ENCODE peak calls at places on chromosomes 13 and 19, in seven cellular contexts. D, A, P, M, N, U and I are unnamed samples.

GRCh38 chr13:23447927-23448326 is 14.4 kb upstream of the SACS start:
- DNase-seq in P (no peak), U (no peak), D (no peak), M (no peak), N (no peak), A (no peak), I (no peak)

GRCh38 chr13:29362849-29363604 is 232.5 kb downstream of the SLC7A1 start:
- DNase-seq in D (peak), A (peak), M (peak), U (peak), N (peak), P (peak), I (peak)

GRCh38 chr19:48698046-48698445 is 2.3 kb downstream of the FUT2 start:
- DNase-seq in U (no peak), A (no peak), N (no peak), P (peak), M (no peak), D (no peak), I (no peak)

GRCh38 chr19:38717051-38717450 is 27.2 kb downstream of the CAPN12 start:
- DNase-seq in M (no peak), N (no peak), P (no peak), D (no peak), A (no peak), U (no peak), I (no peak)

GRCh38 chr19:12872941-12873890 is 8.0 kb downstream of the DNASE2 start:
- DNase-seq in P (peak), N (peak), U (no peak), A (peak), M (peak), D (no peak), I (no peak)

GRCh38 chr13:68759617-68760016 is 1348.0 kb upstream of the ATXN8OS start:
- DNase-seq in A (no peak), D (no peak), U (no peak), M (no peak), P (no peak), N (no peak), I (no peak)

GRCh38 chr13:26379831-26380230 is 125.9 kb downstream of the CDK8 start:
- DNase-seq in D (no peak), U (no peak), N (no peak), A (no peak), P (no peak), M (no peak), I (no peak)

GRCh38 chr13:108700421-108701170 is 71.2 kb downstream of the MYO16 start:
- DNase-seq in M (no peak), N (no peak), P (no peak), U (no peak), A (no peak), D (no peak), I (no peak)

GRCh38 chr19:6412111-6412999 is 12.3 kb downstream of the KHSRP start:
- DNase-seq in N (peak), M (peak), P (peak), D (no peak), A (peak), U (peak), I (peak)

GRCh38 chr13:51425410-51426042 is 27.3 kb downstream of the INTS6 start:
- DNase-seq in A (no peak), N (no peak), M (no peak), U (no peak), D (no peak), P (no peak), I (no peak)

GRCh38 chr13:96532804-96533203 is 442.9 kb downstream of the HS6ST3 start:
- DNase-seq in D (no peak), P (no peak), U (no peak), M (no peak), N (no peak), A (no peak), I (no peak)

GRCh38 chr19:19531951-19532805 is 3.5 kb downstream of the YJEFN3 start:
- DNase-seq in A (peak), N (peak), D (no peak), U (no peak), P (peak), M (peak), I (no peak)

GRCh38 chr13:71659427-71659826 is 207.6 kb downstream of the DACH1 start:
- DNase-seq in D (no peak), M (no peak), P (no peak), U (no peak), A (no peak), N (no peak), I (no peak)

GRCh38 chr13:71663431-71663830 is 203.6 kb downstream of the DACH1 start:
- DNase-seq in P (no peak), N (no peak), U (no peak), M (no peak), A (no peak), D (no peak), I (no peak)

DNA sequence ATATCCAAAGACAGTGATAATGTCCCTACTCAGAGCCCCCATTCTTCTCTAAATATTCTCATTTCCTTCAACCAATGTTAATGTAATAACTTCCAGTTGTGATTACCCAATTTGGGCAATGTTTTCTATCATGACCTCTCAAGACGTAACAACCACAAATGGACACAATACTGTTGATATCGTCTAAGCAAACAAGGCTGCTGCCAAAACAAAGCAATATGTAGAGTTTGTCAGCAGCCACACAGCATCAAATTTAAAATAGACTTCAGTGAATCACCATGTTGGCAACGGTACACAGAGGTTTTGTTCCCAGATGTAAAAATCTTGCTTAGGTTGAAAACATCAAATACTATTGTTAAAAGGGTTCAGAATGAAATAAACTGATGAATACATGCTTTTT is 205.1 kb downstream of the DACH1 start:
- DNase-seq in N (no peak), U (no peak), P (no peak), A (no peak), D (no peak), M (no peak), I (no peak)
- TF ChIP-seq SP1 in N (no peak), U (no peak), P (no peak), A (no peak), D (no peak), M (no peak), I (no peak)

DNA sequence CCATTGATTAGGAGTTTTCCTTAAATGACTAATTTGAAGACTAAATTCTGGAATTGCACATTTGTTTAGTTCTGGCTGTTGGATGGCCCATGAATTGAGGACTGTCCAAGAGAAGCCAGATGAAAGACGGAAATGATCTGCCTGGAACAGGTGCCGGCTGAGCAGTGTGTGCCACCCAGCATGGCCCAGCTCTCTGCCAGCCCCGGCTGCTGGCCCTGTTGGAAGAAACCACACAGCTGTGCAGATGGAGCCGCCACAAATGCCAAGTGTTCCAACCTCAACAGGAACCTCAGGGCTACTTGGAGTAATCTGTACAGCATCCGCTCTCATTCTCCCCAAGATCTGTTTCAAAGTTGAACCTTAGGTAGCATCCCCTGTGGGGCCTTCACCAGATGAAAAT is 67.0 kb upstream of the STARD13 start:
- DNase-seq in N (no peak), P (no peak), M (no peak), D (no peak), U (no peak), A (no peak), I (no peak)
- TF ChIP-seq SP1 in N (no peak), P (no peak), M (no peak), D (no peak), U (no peak), A (no peak), I (no peak)

GRCh38 chr13:101258071-101258470 is 158.2 kb downstream of the NALCN start:
- DNase-seq in P (peak), U (no peak), M (peak), D (peak), A (no peak), N (peak), I (peak)
- TF ChIP-seq SP1 in P (no peak), U (no peak), M (no peak), D (no peak), A (no peak), N (no peak), I (no peak)

DNA sequence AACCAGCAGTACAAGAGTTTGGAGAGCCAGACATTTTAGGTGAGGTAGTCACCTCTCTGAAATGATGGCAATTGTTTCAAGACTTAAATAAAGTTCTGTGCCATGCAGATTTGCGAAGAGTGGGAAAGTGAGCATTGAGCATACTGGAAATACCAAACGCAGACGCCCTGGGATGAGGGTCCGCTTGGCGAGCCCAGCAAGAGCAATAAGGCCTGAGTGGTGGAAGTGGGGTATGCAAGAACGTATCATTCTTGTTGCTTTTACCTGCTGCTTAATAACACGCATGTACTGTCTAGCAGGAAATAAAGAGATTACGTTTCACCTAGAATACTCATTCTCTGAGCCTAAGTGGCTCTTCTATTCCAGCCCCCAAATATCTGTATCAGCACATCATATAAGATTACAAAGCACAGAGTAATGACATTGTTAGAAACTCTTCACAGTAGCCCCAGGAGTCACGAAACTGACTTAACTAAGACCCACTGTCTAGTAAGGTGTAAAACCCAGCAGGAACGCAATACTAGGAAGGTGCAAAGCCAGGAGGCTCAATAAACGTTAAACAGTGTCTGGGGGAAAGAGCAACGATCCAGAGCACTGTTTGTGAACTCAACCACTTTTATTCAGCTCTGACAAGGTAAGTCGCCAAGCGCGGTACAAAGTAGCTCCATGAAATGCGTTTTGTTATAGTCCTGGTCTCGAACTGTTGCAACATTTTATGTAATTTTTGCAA is 1.3 kb downstream of the RCBTB2 start:
- DNase-seq in M (no peak), N (peak), A (no peak), D (peak), P (no peak), U (no peak), I (no peak)
- TF ChIP-seq SP1 in M (no peak), N (no peak), A (no peak), D (no peak), P (no peak), U (no peak), I (no peak)

GRCh38 chr13:110130431-110130830 is 176.5 kb downstream of the COL4A1 start:
- DNase-seq in N (no peak), P (no peak), D (no peak), A (no peak), U (no peak), M (no peak), I (no peak)
- TF ChIP-seq SP1 in N (no peak), P (no peak), D (no peak), A (no peak), U (no peak), M (no peak), I (no peak)

DNA sequence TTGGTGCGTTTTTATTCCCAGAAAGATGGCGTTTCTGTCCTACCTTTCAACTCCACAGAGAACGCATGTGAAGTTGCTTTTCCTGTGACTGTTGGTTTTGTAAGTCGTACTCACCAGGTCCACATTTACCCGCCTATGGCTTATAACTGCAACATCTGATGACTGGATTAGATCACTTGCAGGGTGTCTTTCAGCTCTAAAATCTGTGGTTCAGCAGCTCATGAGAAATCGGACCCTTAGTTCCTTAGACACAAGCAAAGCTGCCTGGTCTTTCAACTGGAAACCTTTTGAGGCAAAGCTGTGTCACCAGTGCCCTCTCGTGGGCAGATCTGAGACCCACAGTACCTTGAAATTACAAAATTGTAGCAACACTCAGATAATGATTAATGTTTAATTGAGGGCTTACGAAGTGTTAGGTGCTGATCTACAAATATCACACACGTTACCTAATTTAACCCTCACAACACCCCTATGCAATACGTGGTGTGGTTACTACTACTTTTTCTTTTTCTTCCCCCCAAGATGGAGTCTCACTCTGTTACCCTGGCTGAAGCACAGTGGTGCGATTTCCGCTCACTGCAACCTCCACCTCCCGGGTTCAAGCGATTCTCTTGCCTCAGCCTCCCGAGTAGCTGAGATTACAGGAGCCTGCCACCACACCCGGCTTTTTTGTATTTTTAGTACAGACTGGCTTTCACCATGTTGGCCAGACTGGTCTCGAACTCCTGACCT is 65.4 kb downstream of the RUBCNL start:
- DNase-seq in A (peak), P (peak), N (peak), U (peak), M (peak), D (peak), I (peak)
- TF ChIP-seq SP1 in A (no peak), P (no peak), N (no peak), U (no peak), M (no peak), D (no peak), I (no peak)

DNA sequence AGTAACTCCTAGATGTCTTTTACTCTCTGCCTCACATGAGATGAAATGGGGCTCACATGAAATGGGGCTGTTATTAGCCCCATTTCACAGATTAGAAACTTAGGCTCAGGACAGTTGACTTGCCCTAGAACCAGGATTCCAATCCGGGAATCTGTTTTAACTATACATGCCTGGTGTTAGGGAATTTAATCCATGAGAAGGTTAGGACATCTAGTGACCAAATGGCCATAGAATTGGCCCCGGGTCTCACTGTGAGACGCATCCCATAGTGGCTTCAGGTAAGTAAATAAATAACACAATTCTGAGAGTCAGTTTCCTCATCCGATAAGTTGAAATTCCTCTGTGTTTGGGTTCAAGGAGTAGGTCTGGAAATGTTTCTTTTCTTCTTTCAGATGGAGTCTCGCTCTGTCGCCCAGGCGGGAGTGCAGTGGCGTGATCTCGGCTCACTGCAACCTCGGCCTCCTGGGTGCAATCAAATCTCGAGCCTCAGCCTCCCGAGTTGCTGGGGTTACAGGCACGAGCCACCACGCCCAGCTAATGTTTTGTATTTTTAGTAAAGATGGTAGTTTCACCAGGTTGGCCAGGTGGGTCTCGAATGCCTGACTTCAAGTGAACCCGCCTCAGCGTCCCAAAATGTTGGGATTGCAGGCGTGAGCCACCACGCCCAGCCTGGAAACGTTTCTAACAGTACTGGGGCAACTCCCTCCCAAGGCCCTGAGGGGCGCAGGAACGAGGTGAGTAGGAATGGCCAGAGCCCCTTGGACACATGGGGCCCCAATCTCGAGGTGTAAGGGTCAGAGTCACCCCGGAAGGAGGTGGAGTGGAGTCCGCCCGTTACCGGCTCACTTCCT is 1.2 kb upstream of the ZNF574 start:
- DNase-seq in A (peak), M (no peak), U (no peak), D (no peak), N (no peak), P (peak), I (no peak)
- TF ChIP-seq SP1 in A (no peak), M (no peak), U (no peak), D (no peak), N (no peak), P (no peak), I (no peak)

GRCh38 chr13:99406799-99407201 is 94.5 kb upstream of the TM9SF2 start:
- DNase-seq in M (no peak), D (no peak), A (no peak), U (no peak), N (no peak), P (no peak), I (no peak)

GRCh38 chr13:99404005-99404755 is 97.0 kb upstream of the GPR183 start:
- DNase-seq in A (no peak), M (no peak), N (peak), U (no peak), D (no peak), P (no peak), I (no peak)

GRCh38 chr13:99403458-99403971 is 96.3 kb upstream of the GPR183 start:
- DNase-seq in P (no peak), D (no peak), A (no peak), M (no peak), U (no peak), N (no peak), I (no peak)

GRCh38 chr13:99407906-99408702 is 93.2 kb upstream of the TM9SF2 start:
- DNase-seq in U (no peak), P (no peak), M (no peak), A (no peak), N (no peak), D (no peak), I (no peak)

GRCh38 chr13:99405966-99406365 is 95.3 kb upstream of the TM9SF2 start:
- DNase-seq in A (no peak), D (no peak), P (no peak), U (no peak), M (no peak), N (no peak), I (no peak)
- TF ChIP-seq SP1 in A (no peak), D (no peak), P (no peak), U (no peak), M (no peak), N (no peak), I (no peak)